ENCODE peak calls at places on chromosomes 7 and 10, in six cellular contexts. O is endothelial cell of umbilical vein, T is A549, M is HepG2, N is NB4, U is K562. X is an unnamed sample.

GRCh38 chr7:101630591-101630990 is 1.5 kb upstream of the MYL10 start:
- DNase-seq in U (no peak), O (peak), N (peak), M (no peak), T (no peak), X (no peak)

GRCh38 chr7:116363637-116364432 is 135.7 kb upstream of the CAV2 start:
- DNase-seq in M (no peak), T (no peak), U (no peak), O (peak), N (no peak), X (no peak)

GRCh38 chr7:94834359-94834758 is 73.0 kb upstream of the PPP1R9A start:
- DNase-seq in T (no peak), M (no peak), O (no peak), U (no peak), N (no peak), X (no peak)

GRCh38 chr7:6274743-6275142 is 2.3 kb upstream of the CYTH3 start:
- DNase-seq in T (no peak), O (no peak), M (no peak), U (no peak), N (no peak), X (no peak)

GRCh38 chr10:78605800-78606350 is 462.9 kb upstream of the ZMIZ1 start:
- DNase-seq in N (peak), U (no peak), O (no peak), M (peak), T (peak), X (no peak)

GRCh38 chr10:70578371-70578947 is 24.1 kb downstream of the PRF1 start:
- DNase-seq in M (peak), O (no peak), N (peak), T (no peak), U (no peak), X (peak)

GRCh38 chr10:130986828-130987227 is 324.7 kb downstream of the TCERG1L start:
- DNase-seq in N (no peak), M (no peak), T (no peak), O (no peak), U (no peak), X (no peak)

GRCh38 chr10:35391954-35392262 is 55.6 kb downstream of the CCNY start:
- DNase-seq in M (no peak), O (no peak), T (no peak), N (no peak), U (no peak), X (no peak)

GRCh38 chr10:91689731-91690168 is 56.9 kb upstream of the PPP1R3C start:
- DNase-seq in T (no peak), N (peak), U (no peak), O (no peak), M (no peak), X (no peak)

GRCh38 chr7:121366852-121367431 is 29.2 kb downstream of the FAM3C start:
- DNase-seq in O (peak), M (peak), N (peak), T (peak), U (peak), X (no peak)

GRCh38 chr10:10128387-10128786 is 889.3 kb upstream of the CELF2 start:
- DNase-seq in U (no peak), T (no peak), N (peak), M (no peak), O (no peak), X (no peak)

GRCh38 chr10:95350212-95350829 is 59.5 kb upstream of the PDLIM1 start:
- DNase-seq in N (peak), U (no peak), T (no peak), O (no peak), M (peak), X (no peak)

GRCh38 chr10:2137549-2138174 is 400.3 kb upstream of the ADARB2 start:
- DNase-seq in N (peak), M (peak), O (no peak), T (peak), U (no peak), X (no peak)

GRCh38 chr10:42781893-42782445 is 626 bp upstream of the BMS1 start:
- DNase-seq in N (peak), O (no peak), M (no peak), U (no peak), T (no peak), X (no peak)
- TF ChIP-seq MYC in N (no peak), O (no peak), M (no peak), U (no peak), T (no peak), X (no peak)

GRCh38 chr7:131188367-131189339 is 139.0 kb upstream of the MKLN1 start:
- DNase-seq in M (peak), T (peak), O (peak), N (peak), U (peak), X (peak)
- TF ChIP-seq MYC in M (no peak), T (no peak), O (no peak), N (no peak), U (no peak), X (no peak)

GRCh38 chr10:57657164-57657765 is 610.4 kb downstream of the IPMK start:
- DNase-seq in O (peak), N (peak), M (peak), T (peak), U (peak), X (no peak)
- TF ChIP-seq MYC in O (no peak), N (no peak), M (no peak), T (no peak), U (no peak), X (no peak)

GRCh38 chr10:127824826-127825225 is 67.9 kb downstream of the CLRN3 start:
- DNase-seq in T (no peak), M (no peak), U (no peak), O (no peak), N (no peak), X (no peak)
- TF ChIP-seq MYC in T (no peak), M (no peak), U (no peak), O (no peak), N (no peak), X (no peak)

DNA sequence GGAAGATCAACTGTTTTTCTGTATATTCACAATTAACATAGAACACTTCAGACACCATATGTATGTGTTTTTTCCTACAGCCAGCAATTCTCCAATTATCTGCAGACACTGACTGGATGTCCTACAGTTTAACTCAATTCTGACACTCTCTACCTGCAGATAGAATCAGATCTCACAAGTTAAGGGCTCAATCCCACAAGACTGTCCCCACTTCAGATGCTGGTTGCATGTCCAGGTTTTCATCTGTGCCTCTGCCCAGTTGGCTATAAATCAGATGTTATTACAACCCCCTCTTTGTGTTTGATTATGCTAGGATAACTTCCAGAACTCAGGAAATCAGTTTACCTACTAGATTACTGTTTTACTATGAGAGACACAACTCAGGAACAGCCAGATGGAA is 295.9 kb downstream of the TWIST1 start:
- DNase-seq in T (no peak), N (no peak), M (no peak), U (no peak), O (no peak), X (no peak)
- TF ChIP-seq MYC in T (no peak), N (no peak), M (no peak), U (no peak), O (no peak), X (no peak)

GRCh38 chr7:25862254-25862992 is 289.6 kb upstream of the NFE2L3 start:
- DNase-seq in T (peak), N (peak), O (peak), M (peak), U (peak), X (peak)

GRCh38 chr7:25862993-25863726 is 288.8 kb upstream of the NFE2L3 start:
- DNase-seq in U (no peak), M (no peak), O (no peak), N (peak), T (no peak), X (no peak)

GRCh38 chr7:25864511-25864910 is 287.5 kb upstream of the NFE2L3 start:
- DNase-seq in O (peak), N (no peak), T (no peak), U (no peak), M (no peak), X (no peak)

GRCh38 chr7:25864943-25865633 is 286.9 kb upstream of the NFE2L3 start:
- DNase-seq in N (no peak), U (no peak), M (no peak), O (peak), T (no peak), X (no peak)

DNA sequence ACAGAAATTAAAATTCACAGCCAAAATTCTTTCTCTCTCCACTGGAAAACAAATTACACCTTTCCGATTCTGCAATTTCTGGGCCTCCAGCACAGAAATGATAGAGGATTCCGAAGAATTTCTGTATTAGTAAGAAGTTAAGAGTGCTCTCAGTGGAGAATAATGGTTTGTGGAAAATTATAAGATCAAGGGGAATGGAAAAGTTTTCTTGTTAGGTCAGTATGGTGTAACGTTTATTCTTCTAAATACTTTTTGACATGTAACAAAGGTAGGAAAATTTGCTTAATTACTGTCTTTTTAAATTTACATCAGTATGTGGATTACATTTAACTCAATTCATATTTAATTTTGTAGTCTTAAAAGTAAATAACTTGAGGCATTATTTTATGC is 288.3 kb upstream of the NFE2L3 start:
- DNase-seq in T (no peak), N (no peak), U (no peak), M (no peak), O (peak), X (no peak)
- TF ChIP-seq MYC in T (no peak), N (no peak), U (no peak), M (no peak), O (no peak), X (no peak)

GRCh38 chr7:15560968-15561367 is 847 bp downstream of the AGMO start:
- DNase-seq in M (no peak), O (no peak), N (no peak), U (no peak), T (no peak), X (no peak)

GRCh38 chr7:15557186-15557585 is 4.6 kb downstream of the AGMO start:
- DNase-seq in N (no peak), T (peak), M (no peak), O (no peak), U (no peak), X (no peak)

GRCh38 chr7:15556706-15557105 is 5.1 kb downstream of the AGMO start:
- DNase-seq in N (no peak), M (no peak), U (no peak), O (peak), T (no peak), X (no peak)

GRCh38 chr7:15557686-15558085 is 4.1 kb downstream of the AGMO start:
- DNase-seq in M (no peak), N (no peak), T (no peak), O (no peak), U (no peak), X (no peak)

GRCh38 chr7:15558747-15559146 is 3.1 kb downstream of the AGMO start:
- DNase-seq in U (no peak), O (no peak), T (no peak), M (no peak), N (no peak), X (no peak)
- TF ChIP-seq MYC in U (no peak), O (no peak), T (no peak), M (no peak), N (no peak), X (no peak)

X was measured in GM12878.